ENCODE peak calls at places on chromosomes 4 and X, in ten cellular contexts. One of them, this sample, is unnamed.

GRCh38 chrX:135112743-135113142 is 7.6 kb downstream of the ETDB start:
- DNase-seq in activated gamma-delta T cell treated with Interleukin-2 at 50 U/mL for 16 hours: no peak
- DNase-seq in anterior cingulate cortex: no peak
- DNase-seq in stimulated activated CD4-positive, alpha-beta T cell treated with anti-CD3 and anti-CD28 coated beads, Interleukin-2, amount 100 ng/mL, for 24 hours: no peak
- DNase-seq in T follicular helper cell: no peak
- DNase-seq in Peyer's patch: no peak
- DNase-seq in NCI-H1092: no peak
- DNase-seq in cardiac fibroblast: no peak
- DNase-seq in stromal cell of bone marrow: no peak
- DNase-seq in caudate nucleus: no peak
- DNase-seq in this sample: no peak

GRCh38 chrX:131477498-131477897 is 66.4 kb upstream of the OR13H1 start:
- DNase-seq in cardiac fibroblast: no peak
- DNase-seq in activated gamma-delta T cell treated with Interleukin-2 at 50 U/mL for 16 hours: no peak
- DNase-seq in anterior cingulate cortex: no peak
- DNase-seq in caudate nucleus: no peak
- DNase-seq in stromal cell of bone marrow: no peak
- DNase-seq in NCI-H1092: no peak
- DNase-seq in T follicular helper cell: no peak
- DNase-seq in stimulated activated CD4-positive, alpha-beta T cell treated with anti-CD3 and anti-CD28 coated beads, Interleukin-2, amount 100 ng/mL, for 24 hours: no peak
- DNase-seq in Peyer's patch: no peak
- DNase-seq in this sample: no peak

GRCh38 chr4:85798011-85798770 is 323.2 kb downstream of the ARHGAP24 start:
- DNase-seq in stimulated activated CD4-positive, alpha-beta T cell treated with anti-CD3 and anti-CD28 coated beads, Interleukin-2, amount 100 ng/mL, for 24 hours: no peak
- DNase-seq in T follicular helper cell: no peak
- DNase-seq in NCI-H1092: no peak
- DNase-seq in caudate nucleus: no peak
- DNase-seq in anterior cingulate cortex: no peak
- DNase-seq in stromal cell of bone marrow: no peak
- DNase-seq in Peyer's patch: no peak
- DNase-seq in activated gamma-delta T cell treated with Interleukin-2 at 50 U/mL for 16 hours: no peak
- DNase-seq in cardiac fibroblast: peak
- DNase-seq in this sample: no peak

GRCh38 chr4:168433576-168433975 is 46.7 kb downstream of the DDX60L start:
- DNase-seq in activated gamma-delta T cell treated with Interleukin-2 at 50 U/mL for 16 hours: no peak
- DNase-seq in NCI-H1092: no peak
- DNase-seq in caudate nucleus: no peak
- DNase-seq in T follicular helper cell: no peak
- DNase-seq in anterior cingulate cortex: no peak
- DNase-seq in Peyer's patch: no peak
- DNase-seq in cardiac fibroblast: peak
- DNase-seq in stromal cell of bone marrow: no peak
- DNase-seq in stimulated activated CD4-positive, alpha-beta T cell treated with anti-CD3 and anti-CD28 coated beads, Interleukin-2, amount 100 ng/mL, for 24 hours: no peak
- DNase-seq in this sample: no peak

GRCh38 chr4:67700119-67700873 is 659 bp downstream of the UBA6 start:
- DNase-seq in activated gamma-delta T cell treated with Interleukin-2 at 50 U/mL for 16 hours: no peak
- DNase-seq in stromal cell of bone marrow: no peak
- DNase-seq in T follicular helper cell: no peak
- DNase-seq in caudate nucleus: no peak
- DNase-seq in anterior cingulate cortex: no peak
- DNase-seq in stimulated activated CD4-positive, alpha-beta T cell treated with anti-CD3 and anti-CD28 coated beads, Interleukin-2, amount 100 ng/mL, for 24 hours: no peak
- DNase-seq in NCI-H1092: no peak
- DNase-seq in Peyer's patch: no peak
- DNase-seq in cardiac fibroblast: no peak
- DNase-seq in this sample: peak

GRCh38 chr4:125388653-125389052 is 73.9 kb downstream of the FAT4 start:
- DNase-seq in stromal cell of bone marrow: no peak
- DNase-seq in activated gamma-delta T cell treated with Interleukin-2 at 50 U/mL for 16 hours: no peak
- DNase-seq in stimulated activated CD4-positive, alpha-beta T cell treated with anti-CD3 and anti-CD28 coated beads, Interleukin-2, amount 100 ng/mL, for 24 hours: no peak
- DNase-seq in anterior cingulate cortex: no peak
- DNase-seq in cardiac fibroblast: peak
- DNase-seq in NCI-H1092: no peak
- DNase-seq in caudate nucleus: no peak
- DNase-seq in T follicular helper cell: no peak
- DNase-seq in Peyer's patch: no peak
- DNase-seq in this sample: no peak

GRCh38 chr4:154010377-154010776 is 221.5 kb upstream of the SFRP2 start:
- DNase-seq in stimulated activated CD4-positive, alpha-beta T cell treated with anti-CD3 and anti-CD28 coated beads, Interleukin-2, amount 100 ng/mL, for 24 hours: no peak
- DNase-seq in Peyer's patch: no peak
- DNase-seq in cardiac fibroblast: no peak
- DNase-seq in caudate nucleus: no peak
- DNase-seq in NCI-H1092: no peak
- DNase-seq in stromal cell of bone marrow: no peak
- DNase-seq in T follicular helper cell: no peak
- DNase-seq in anterior cingulate cortex: no peak
- DNase-seq in activated gamma-delta T cell treated with Interleukin-2 at 50 U/mL for 16 hours: no peak
- DNase-seq in this sample: no peak

GRCh38 chr4:147590249-147590920 is 26.8 kb upstream of the TMEM184C start:
- DNase-seq in Peyer's patch: peak
- DNase-seq in anterior cingulate cortex: peak
- DNase-seq in cardiac fibroblast: peak
- DNase-seq in NCI-H1092: peak
- DNase-seq in activated gamma-delta T cell treated with Interleukin-2 at 50 U/mL for 16 hours: peak
- DNase-seq in caudate nucleus: peak
- DNase-seq in stimulated activated CD4-positive, alpha-beta T cell treated with anti-CD3 and anti-CD28 coated beads, Interleukin-2, amount 100 ng/mL, for 24 hours: peak
- DNase-seq in T follicular helper cell: peak
- DNase-seq in stromal cell of bone marrow: peak
- DNase-seq in this sample: peak

GRCh38 chr4:48370260-48371134 is 29.2 kb downstream of the SLAIN2 start:
- DNase-seq in stromal cell of bone marrow: no peak
- DNase-seq in NCI-H1092: no peak
- DNase-seq in T follicular helper cell: no peak
- DNase-seq in Peyer's patch: no peak
- DNase-seq in cardiac fibroblast: no peak
- DNase-seq in stimulated activated CD4-positive, alpha-beta T cell treated with anti-CD3 and anti-CD28 coated beads, Interleukin-2, amount 100 ng/mL, for 24 hours: no peak
- DNase-seq in caudate nucleus: no peak
- DNase-seq in anterior cingulate cortex: no peak
- DNase-seq in activated gamma-delta T cell treated with Interleukin-2 at 50 U/mL for 16 hours: no peak
- DNase-seq in this sample: no peak

GRCh38 chrX:10156199-10157031 is at the start of gene CLCN4:
- DNase-seq in activated gamma-delta T cell treated with Interleukin-2 at 50 U/mL for 16 hours: no peak
- DNase-seq in Peyer's patch: peak
- DNase-seq in stimulated activated CD4-positive, alpha-beta T cell treated with anti-CD3 and anti-CD28 coated beads, Interleukin-2, amount 100 ng/mL, for 24 hours: no peak
- DNase-seq in anterior cingulate cortex: peak
- DNase-seq in T follicular helper cell: no peak
- DNase-seq in NCI-H1092: peak
- DNase-seq in caudate nucleus: peak
- DNase-seq in cardiac fibroblast: peak
- DNase-seq in stromal cell of bone marrow: peak
- DNase-seq in this sample: peak

GRCh38 chr4:124083706-124084105 is 628.8 kb downstream of the ANKRD50 start:
- DNase-seq in T follicular helper cell: no peak
- DNase-seq in NCI-H1092: no peak
- DNase-seq in stimulated activated CD4-positive, alpha-beta T cell treated with anti-CD3 and anti-CD28 coated beads, Interleukin-2, amount 100 ng/mL, for 24 hours: no peak
- DNase-seq in activated gamma-delta T cell treated with Interleukin-2 at 50 U/mL for 16 hours: no peak
- DNase-seq in anterior cingulate cortex: no peak
- DNase-seq in cardiac fibroblast: no peak
- DNase-seq in caudate nucleus: no peak
- DNase-seq in Peyer's patch: no peak
- DNase-seq in stromal cell of bone marrow: no peak
- DNase-seq in this sample: no peak

GRCh38 chrX:45806410-45807121 is 605.9 kb upstream of the DIPK2B start:
- DNase-seq in stimulated activated CD4-positive, alpha-beta T cell treated with anti-CD3 and anti-CD28 coated beads, Interleukin-2, amount 100 ng/mL, for 24 hours: peak
- DNase-seq in caudate nucleus: no peak
- DNase-seq in activated gamma-delta T cell treated with Interleukin-2 at 50 U/mL for 16 hours: peak
- DNase-seq in stromal cell of bone marrow: peak
- DNase-seq in T follicular helper cell: peak
- DNase-seq in cardiac fibroblast: peak
- DNase-seq in anterior cingulate cortex: no peak
- DNase-seq in NCI-H1092: no peak
- DNase-seq in Peyer's patch: peak
- DNase-seq in this sample: no peak

GRCh38 chrX:150099316-150099715 is 161.0 kb upstream of the EOLA2 start:
- DNase-seq in anterior cingulate cortex: no peak
- DNase-seq in activated gamma-delta T cell treated with Interleukin-2 at 50 U/mL for 16 hours: no peak
- DNase-seq in stimulated activated CD4-positive, alpha-beta T cell treated with anti-CD3 and anti-CD28 coated beads, Interleukin-2, amount 100 ng/mL, for 24 hours: no peak
- DNase-seq in caudate nucleus: no peak
- DNase-seq in cardiac fibroblast: no peak
- DNase-seq in stromal cell of bone marrow: no peak
- DNase-seq in NCI-H1092: no peak
- DNase-seq in T follicular helper cell: no peak
- DNase-seq in Peyer's patch: no peak
- DNase-seq in this sample: no peak

GRCh38 chr4:184959786-184960185 is 58.5 kb upstream of the HELT start:
- DNase-seq in Peyer's patch: no peak
- DNase-seq in T follicular helper cell: no peak
- DNase-seq in stimulated activated CD4-positive, alpha-beta T cell treated with anti-CD3 and anti-CD28 coated beads, Interleukin-2, amount 100 ng/mL, for 24 hours: no peak
- DNase-seq in activated gamma-delta T cell treated with Interleukin-2 at 50 U/mL for 16 hours: no peak
- DNase-seq in cardiac fibroblast: no peak
- DNase-seq in stromal cell of bone marrow: no peak
- DNase-seq in anterior cingulate cortex: no peak
- DNase-seq in caudate nucleus: no peak
- DNase-seq in NCI-H1092: no peak
- DNase-seq in this sample: no peak

GRCh38 chr4:17027495-17027894 is 129.1 kb upstream of the LDB2 start:
- DNase-seq in anterior cingulate cortex: no peak
- DNase-seq in NCI-H1092: no peak
- DNase-seq in cardiac fibroblast: peak
- DNase-seq in caudate nucleus: no peak
- DNase-seq in T follicular helper cell: no peak
- DNase-seq in stimulated activated CD4-positive, alpha-beta T cell treated with anti-CD3 and anti-CD28 coated beads, Interleukin-2, amount 100 ng/mL, for 24 hours: no peak
- DNase-seq in activated gamma-delta T cell treated with Interleukin-2 at 50 U/mL for 16 hours: no peak
- DNase-seq in Peyer's patch: no peak
- DNase-seq in stromal cell of bone marrow: peak
- DNase-seq in this sample: no peak

GRCh38 chr4:102338405-102338804 is 6.9 kb downstream of the SLC39A8 start:
- DNase-seq in cardiac fibroblast: no peak
- DNase-seq in caudate nucleus: no peak
- DNase-seq in activated gamma-delta T cell treated with Interleukin-2 at 50 U/mL for 16 hours: no peak
- DNase-seq in stromal cell of bone marrow: peak
- DNase-seq in Peyer's patch: no peak
- DNase-seq in NCI-H1092: no peak
- DNase-seq in T follicular helper cell: no peak
- DNase-seq in anterior cingulate cortex: no peak
- DNase-seq in stimulated activated CD4-positive, alpha-beta T cell treated with anti-CD3 and anti-CD28 coated beads, Interleukin-2, amount 100 ng/mL, for 24 hours: no peak
- DNase-seq in this sample: no peak

GRCh38 chr4:109764376-109764775 is 34.5 kb upstream of the PLA2G12A start:
- DNase-seq in cardiac fibroblast: no peak
- DNase-seq in caudate nucleus: no peak
- DNase-seq in stromal cell of bone marrow: no peak
- DNase-seq in T follicular helper cell: no peak
- DNase-seq in Peyer's patch: no peak
- DNase-seq in anterior cingulate cortex: no peak
- DNase-seq in stimulated activated CD4-positive, alpha-beta T cell treated with anti-CD3 and anti-CD28 coated beads, Interleukin-2, amount 100 ng/mL, for 24 hours: no peak
- DNase-seq in NCI-H1092: no peak
- DNase-seq in activated gamma-delta T cell treated with Interleukin-2 at 50 U/mL for 16 hours: no peak
- DNase-seq in this sample: no peak

GRCh38 chr4:97367878-97368277 is 775.4 kb downstream of the STPG2 start:
- DNase-seq in anterior cingulate cortex: no peak
- DNase-seq in cardiac fibroblast: peak
- DNase-seq in stromal cell of bone marrow: no peak
- DNase-seq in NCI-H1092: no peak
- DNase-seq in caudate nucleus: no peak
- DNase-seq in T follicular helper cell: no peak
- DNase-seq in activated gamma-delta T cell treated with Interleukin-2 at 50 U/mL for 16 hours: no peak
- DNase-seq in stimulated activated CD4-positive, alpha-beta T cell treated with anti-CD3 and anti-CD28 coated beads, Interleukin-2, amount 100 ng/mL, for 24 hours: no peak
- DNase-seq in Peyer's patch: no peak
- DNase-seq in this sample: no peak

GRCh38 chr4:108709722-108710121 is 53.1 kb downstream of the ETNPPL start:
- DNase-seq in T follicular helper cell: no peak
- DNase-seq in activated gamma-delta T cell treated with Interleukin-2 at 50 U/mL for 16 hours: no peak
- DNase-seq in anterior cingulate cortex: no peak
- DNase-seq in stromal cell of bone marrow: no peak
- DNase-seq in stimulated activated CD4-positive, alpha-beta T cell treated with anti-CD3 and anti-CD28 coated beads, Interleukin-2, amount 100 ng/mL, for 24 hours: no peak
- DNase-seq in cardiac fibroblast: no peak
- DNase-seq in caudate nucleus: no peak
- DNase-seq in NCI-H1092: no peak
- DNase-seq in Peyer's patch: no peak
- DNase-seq in this sample: no peak

GRCh38 chr4:2402053-2402452 is 16.4 kb downstream of the ZFYVE28 start:
- DNase-seq in stimulated activated CD4-positive, alpha-beta T cell treated with anti-CD3 and anti-CD28 coated beads, Interleukin-2, amount 100 ng/mL, for 24 hours: peak
- DNase-seq in anterior cingulate cortex: peak
- DNase-seq in cardiac fibroblast: peak
- DNase-seq in Peyer's patch: no peak
- DNase-seq in T follicular helper cell: no peak
- DNase-seq in caudate nucleus: peak
- DNase-seq in stromal cell of bone marrow: no peak
- DNase-seq in activated gamma-delta T cell treated with Interleukin-2 at 50 U/mL for 16 hours: no peak
- DNase-seq in NCI-H1092: no peak
- DNase-seq in this sample: peak

GRCh38 chr4:113745724-113746123 is 15.8 kb downstream of the CAMK2D start:
- DNase-seq in cardiac fibroblast: no peak
- DNase-seq in caudate nucleus: no peak
- DNase-seq in stromal cell of bone marrow: no peak
- DNase-seq in activated gamma-delta T cell treated with Interleukin-2 at 50 U/mL for 16 hours: no peak
- DNase-seq in T follicular helper cell: no peak
- DNase-seq in Peyer's patch: no peak
- DNase-seq in anterior cingulate cortex: no peak
- DNase-seq in stimulated activated CD4-positive, alpha-beta T cell treated with anti-CD3 and anti-CD28 coated beads, Interleukin-2, amount 100 ng/mL, for 24 hours: no peak
- DNase-seq in NCI-H1092: no peak
- DNase-seq in this sample: no peak

GRCh38 chr4:39044947-39045734 is 12.9 kb upstream of the TMEM156 start:
- DNase-seq in anterior cingulate cortex: peak
- DNase-seq in T follicular helper cell: no peak
- DNase-seq in stimulated activated CD4-positive, alpha-beta T cell treated with anti-CD3 and anti-CD28 coated beads, Interleukin-2, amount 100 ng/mL, for 24 hours: peak
- DNase-seq in NCI-H1092: no peak
- DNase-seq in activated gamma-delta T cell treated with Interleukin-2 at 50 U/mL for 16 hours: peak
- DNase-seq in cardiac fibroblast: peak
- DNase-seq in caudate nucleus: no peak
- DNase-seq in stromal cell of bone marrow: no peak
- DNase-seq in Peyer's patch: peak
- DNase-seq in this sample: no peak

GRCh38 chr4:72591547-72591946 is 22.5 kb upstream of the ADAMTS3 start:
- DNase-seq in T follicular helper cell: no peak
- DNase-seq in NCI-H1092: no peak
- DNase-seq in stromal cell of bone marrow: no peak
- DNase-seq in anterior cingulate cortex: no peak
- DNase-seq in stimulated activated CD4-positive, alpha-beta T cell treated with anti-CD3 and anti-CD28 coated beads, Interleukin-2, amount 100 ng/mL, for 24 hours: no peak
- DNase-seq in activated gamma-delta T cell treated with Interleukin-2 at 50 U/mL for 16 hours: no peak
- DNase-seq in caudate nucleus: no peak
- DNase-seq in Peyer's patch: no peak
- DNase-seq in cardiac fibroblast: no peak
- DNase-seq in this sample: no peak

GRCh38 chr4:184312126-184312525 is 94.5 kb upstream of the ENPP6 start:
- DNase-seq in stimulated activated CD4-positive, alpha-beta T cell treated with anti-CD3 and anti-CD28 coated beads, Interleukin-2, amount 100 ng/mL, for 24 hours: no peak
- DNase-seq in NCI-H1092: no peak
- DNase-seq in stromal cell of bone marrow: no peak
- DNase-seq in anterior cingulate cortex: no peak
- DNase-seq in activated gamma-delta T cell treated with Interleukin-2 at 50 U/mL for 16 hours: no peak
- DNase-seq in T follicular helper cell: no peak
- DNase-seq in Peyer's patch: no peak
- DNase-seq in cardiac fibroblast: no peak
- DNase-seq in caudate nucleus: no peak
- DNase-seq in this sample: no peak

GRCh38 chr4:7758444-7758815 is 181.2 kb downstream of the AFAP1 start:
- DNase-seq in activated gamma-delta T cell treated with Interleukin-2 at 50 U/mL for 16 hours: no peak
- DNase-seq in T follicular helper cell: no peak
- DNase-seq in stromal cell of bone marrow: no peak
- DNase-seq in anterior cingulate cortex: no peak
- DNase-seq in NCI-H1092: no peak
- DNase-seq in cardiac fibroblast: no peak
- DNase-seq in caudate nucleus: no peak
- DNase-seq in stimulated activated CD4-positive, alpha-beta T cell treated with anti-CD3 and anti-CD28 coated beads, Interleukin-2, amount 100 ng/mL, for 24 hours: no peak
- DNase-seq in Peyer's patch: no peak
- DNase-seq in this sample: no peak

GRCh38 chr4:7200801-7201200 is 8.5 kb downstream of the SORCS2 start:
- DNase-seq in cardiac fibroblast: no peak
- DNase-seq in NCI-H1092: no peak
- DNase-seq in Peyer's patch: no peak
- DNase-seq in T follicular helper cell: no peak
- DNase-seq in anterior cingulate cortex: no peak
- DNase-seq in stimulated activated CD4-positive, alpha-beta T cell treated with anti-CD3 and anti-CD28 coated beads, Interleukin-2, amount 100 ng/mL, for 24 hours: no peak
- DNase-seq in caudate nucleus: no peak
- DNase-seq in stromal cell of bone marrow: no peak
- DNase-seq in activated gamma-delta T cell treated with Interleukin-2 at 50 U/mL for 16 hours: no peak
- DNase-seq in this sample: no peak

This sample was measured in G401.